ENCODE peak calls at places on chromosomes 2 and 18, in eight cellular contexts. A is NCI-H69; G is neural progenitor cell; F is germinal center; L is nephron progenitor cell; Y is cardiac septum; R is naive thymus-derived CD4-positive, alpha-beta T cell; N is brain microvascular endothelial cell. M is an unnamed sample.

GRCh38 chr18:44945847-44946490 is 265.3 kb downstream of the SETBP1 start:
- DNase-seq in A (peak), G (peak), F (no peak), L (no peak), Y (no peak), R (no peak), N (no peak), M (peak)

GRCh38 chr18:49177812-49178211 is 227.0 kb upstream of the SMAD7 start:
- DNase-seq in A (no peak), G (no peak), F (no peak), L (no peak), Y (no peak), R (no peak), N (no peak), M (no peak)

GRCh38 chr2:111117666-111118454 is 2.9 kb upstream of the BCL2L11 start:
- DNase-seq in A (peak), G (peak), F (peak), L (peak), Y (no peak), R (peak), N (peak), M (peak)

GRCh38 chr2:132598536-132598935 is 71.5 kb downstream of the LYPD1 start:
- DNase-seq in A (no peak), G (no peak), F (no peak), L (no peak), Y (no peak), R (no peak), N (no peak), M (no peak)

GRCh38 chr2:128535928-128536327 is 217.3 kb upstream of the HS6ST1 start:
- DNase-seq in A (no peak), G (no peak), F (no peak), L (no peak), Y (no peak), R (no peak), N (peak), M (no peak)

GRCh38 chr2:168470880-168471475 is 14.9 kb downstream of the CERS6 start:
- DNase-seq in A (peak), G (peak), F (peak), L (no peak), Y (no peak), R (no peak), N (no peak), M (no peak)

GRCh38 chr2:152055366-152056108 is 43.3 kb downstream of the CACNB4 start:
- DNase-seq in A (peak), G (no peak), F (no peak), L (no peak), Y (no peak), R (no peak), N (peak), M (no peak)

GRCh38 chr18:731185-731584 is 18.8 kb upstream of the ENOSF1 start:
- DNase-seq in A (no peak), G (no peak), F (no peak), L (no peak), Y (no peak), R (no peak), N (no peak), M (no peak)

GRCh38 chr18:28637897-28638296 is 461.0 kb upstream of the CDH2 start:
- DNase-seq in A (peak), G (no peak), F (no peak), L (no peak), Y (no peak), R (no peak), N (no peak), M (no peak)

GRCh38 chr2:144904612-144905011 is 384.7 kb upstream of the ZEB2 start:
- DNase-seq in A (no peak), G (no peak), F (no peak), L (no peak), Y (no peak), R (no peak), N (no peak), M (no peak)

GRCh38 chr2:190755796-190756415 is 107.0 kb downstream of the NAB1 start:
- DNase-seq in A (no peak), G (no peak), F (no peak), L (no peak), Y (no peak), R (no peak), N (no peak), M (no peak)

GRCh38 chr2:101983928-101984327 is 7.8 kb upstream of the IL1R2 start:
- DNase-seq in A (no peak), G (peak), F (no peak), L (no peak), Y (no peak), R (no peak), N (no peak), M (peak)

GRCh38 chr2:69248232-69248631 is 138.8 kb downstream of the GFPT1 start:
- DNase-seq in A (no peak), G (no peak), F (no peak), L (no peak), Y (no peak), R (no peak), N (no peak), M (no peak)

GRCh38 chr2:239920616-239921365 is 104.4 kb downstream of the NDUFA10 start:
- DNase-seq in A (no peak), G (no peak), F (no peak), L (no peak), Y (no peak), R (no peak), N (no peak), M (no peak)

GRCh38 chr2:129827251-129827894 is 152.1 kb upstream of the RAB6C start:
- DNase-seq in A (no peak), G (peak), F (no peak), L (peak), Y (no peak), R (no peak), N (no peak), M (no peak)

GRCh38 chr2:235055891-235056516 is 104.2 kb downstream of the SH3BP4 start:
- DNase-seq in A (peak), G (peak), F (no peak), L (no peak), Y (no peak), R (no peak), N (peak), M (peak)

GRCh38 chr18:3593381-3593903 is 143.5 kb downstream of the TGIF1 start:
- DNase-seq in A (peak), G (peak), F (no peak), L (no peak), Y (peak), R (no peak), N (peak), M (no peak)

GRCh38 chr2:152458441-152458940 is 123.5 kb downstream of the FMNL2 start:
- DNase-seq in A (no peak), G (no peak), F (no peak), L (no peak), Y (no peak), R (no peak), N (no peak), M (no peak)

GRCh38 chr18:77004555-77005380 is 127.8 kb downstream of the MBP start:
- DNase-seq in A (no peak), G (no peak), F (no peak), L (no peak), Y (no peak), R (peak), N (no peak), M (peak)

GRCh38 chr18:12369211-12369610 is 7.8 kb downstream of the AFG3L2 start:
- DNase-seq in A (no peak), G (no peak), F (no peak), L (no peak), Y (no peak), R (no peak), N (no peak), M (no peak)

GRCh38 chr2:75716406-75716805 is 5.7 kb upstream of the GCFC2 start:
- DNase-seq in A (peak), G (no peak), F (no peak), L (no peak), Y (no peak), R (no peak), N (no peak), M (peak)

GRCh38 chr2:104701471-104701911 is 152.4 kb upstream of the POU3F3 start:
- DNase-seq in A (no peak), G (no peak), F (no peak), L (no peak), Y (no peak), R (no peak), N (no peak), M (peak)

GRCh38 chr2:226087505-226088365 is 688.2 kb downstream of the NYAP2 start:
- DNase-seq in A (no peak), G (no peak), F (no peak), L (no peak), Y (no peak), R (no peak), N (no peak), M (no peak)

GRCh38 chr18:12307871-12308385 is at the start of gene TUBB6:
- DNase-seq in A (peak), G (peak), F (peak), L (peak), Y (peak), R (no peak), N (peak), M (no peak)

GRCh38 chr2:240391111-240392051 is 44.1 kb upstream of the GPC1 start:
- DNase-seq in A (no peak), G (no peak), F (no peak), L (peak), Y (peak), R (no peak), N (no peak), M (no peak)

GRCh38 chr2:21415234-21415633 is 291.5 kb downstream of the TDRD15 start:
- DNase-seq in A (no peak), G (peak), F (no peak), L (no peak), Y (no peak), R (no peak), N (no peak), M (no peak)

GRCh38 chr2:130964931-130965330 is 128.2 kb downstream of the ARHGEF4 start:
- DNase-seq in A (no peak), G (no peak), F (no peak), L (no peak), Y (no peak), R (no peak), N (no peak), M (no peak)

GRCh38 chr2:239948100-239948881 is 76.9 kb downstream of the NDUFA10 start:
- DNase-seq in A (no peak), G (no peak), F (no peak), L (no peak), Y (peak), R (no peak), N (no peak), M (no peak)

GRCh38 chr2:127640082-127641072 is 5.6 kb upstream of the GPR17 start:
- DNase-seq in A (no peak), G (peak), F (peak), L (no peak), Y (no peak), R (peak), N (no peak), M (peak)

GRCh38 chr2:9968940-9969497 is 17.5 kb downstream of the GRHL1 start:
- DNase-seq in A (no peak), G (no peak), F (no peak), L (no peak), Y (no peak), R (no peak), N (no peak), M (no peak)

GRCh38 chr2:70349921-70350685 is 48.2 kb upstream of the FAM136A start:
- DNase-seq in A (no peak), G (no peak), F (no peak), L (no peak), Y (no peak), R (no peak), N (no peak), M (no peak)

GRCh38 chr2:108267117-108267516 is 21.6 kb upstream of the SULT1C2 start:
- DNase-seq in A (no peak), G (no peak), F (no peak), L (no peak), Y (no peak), R (no peak), N (peak), M (peak)

GRCh38 chr2:203594541-203594940 is 59.4 kb upstream of the RAPH1 start:
- DNase-seq in A (no peak), G (no peak), F (no peak), L (no peak), Y (no peak), R (no peak), N (no peak), M (no peak)

GRCh38 chr2:162317910-162318279 is 589 bp downstream of the IFIH1 start:
- DNase-seq in A (no peak), G (no peak), F (no peak), L (no peak), Y (no peak), R (peak), N (peak), M (no peak)

M was measured in Ammon's horn.